ENCODE peak calls at places on chromosome 17, in eight cellular contexts. F, B, U, L, V, Z, Y and D are unnamed samples.

GRCh38 chr17:17346428-17347233 is 43.5 kb downstream of the NT5M start:
- DNase-seq in Y (no peak), L (no peak), V (no peak), F (no peak), Z (no peak), B (no peak), U (peak), D (no peak)

GRCh38 chr17:73205326-73205980 is 12.6 kb downstream of the COG1 start:
- DNase-seq in Z (no peak), Y (no peak), L (no peak), B (no peak), V (no peak), F (no peak), U (no peak), D (no peak)

GRCh38 chr17:75270218-75270965 is 639 bp downstream of the MIF4GD start:
- DNase-seq in Y (peak), V (peak), Z (peak), U (peak), F (peak), B (no peak), L (peak), D (peak)

GRCh38 chr17:39676198-39676819 is 8.1 kb downstream of the PNMT start:
- DNase-seq in Z (peak), V (no peak), Y (peak), F (peak), U (peak), L (no peak), B (no peak), D (peak)

GRCh38 chr17:47957591-47958490 is at the start of gene PRR15L:
- DNase-seq in U (no peak), Z (no peak), B (no peak), F (no peak), Y (peak), L (no peak), V (no peak), D (peak)

GRCh38 chr17:8831234-8831849 is 32.2 kb upstream of the MFSD6L start:
- DNase-seq in L (no peak), Y (no peak), V (no peak), B (no peak), Z (no peak), U (no peak), F (no peak), D (no peak)

GRCh38 chr17:9273334-9274118 is 252.2 kb downstream of the NTN1 start:
- DNase-seq in B (no peak), L (no peak), Y (no peak), F (no peak), U (no peak), Z (no peak), V (no peak), D (no peak)

GRCh38 chr17:67422887-67423286 is 45.8 kb downstream of the PITPNC1 start:
- DNase-seq in B (no peak), Y (no peak), Z (no peak), U (no peak), V (no peak), F (no peak), L (no peak), D (no peak)

GRCh38 chr17:43953746-43954145 is at the start of gene PYY:
- DNase-seq in U (no peak), F (no peak), Y (no peak), V (no peak), Z (no peak), B (no peak), L (no peak), D (no peak)

GRCh38 chr17:63082952-63083351 is 116.9 kb downstream of the TANC2 start:
- DNase-seq in V (no peak), B (no peak), Y (no peak), L (no peak), Z (no peak), F (no peak), U (no peak), D (no peak)

GRCh38 chr17:65598711-65599110 is 37.3 kb upstream of the AXIN2 start:
- DNase-seq in V (no peak), Z (no peak), F (no peak), Y (no peak), B (no peak), U (no peak), L (no peak), D (no peak)

GRCh38 chr17:45948881-45949624 is 50.0 kb upstream of the STH start:
- DNase-seq in V (peak), L (peak), F (peak), Y (no peak), Z (peak), B (no peak), U (peak), D (peak)

GRCh38 chr17:38575781-38576180 is 30.0 kb downstream of the SRCIN1 start:
- DNase-seq in Z (no peak), B (no peak), L (no peak), U (no peak), Y (no peak), F (no peak), V (no peak), D (no peak)

GRCh38 chr17:14311186-14311705 is 10.4 kb downstream of the HS3ST3B1 start:
- DNase-seq in V (no peak), L (no peak), Y (no peak), B (no peak), F (no peak), U (no peak), Z (no peak), D (no peak)